ENCODE peak calls at places on chromosomes 16 and 17, in five cellular contexts. I is H1, B is lung, P is MM.1S, Q is mucosa of descending colon. N is an unnamed sample.

GRCh38 chr17:55238931-55239297 is 25.8 kb upstream of the HLF start:
- DNase-seq in I (no peak), B (no peak), P (peak; percentile 53), Q (no peak), N (peak; percentile 2)

GRCh38 chr17:74922694-74923537 is at the start of gene USH1G:
- DNase-seq in I (no peak), B (no peak), P (no peak), Q (no peak), N (no peak)

GRCh38 chr16:12086861-12087260 is 110.3 kb downstream of the SNX29 start:
- DNase-seq in I (no peak), B (no peak), P (no peak), Q (no peak), N (no peak)

GRCh38 chr16:69564845-69565610 is 738 bp upstream of the NFAT5 start:
- DNase-seq in I (no peak), B (no peak), P (peak; percentile 38), Q (no peak), N (no peak)

GRCh38 chr17:44263360-44263902 is 4.5 kb downstream of the SLC4A1 start:
- DNase-seq in I (no peak), B (no peak), P (no peak), Q (no peak), N (no peak)

GRCh38 chr17:77445030-77445907 is 304.5 kb downstream of the SEC14L1 start:
- DNase-seq in I (no peak), B (no peak), P (peak; percentile 87), Q (peak; percentile 92), N (peak; percentile 93)

GRCh38 chr16:78375055-78375679 is 275.7 kb downstream of the WWOX start:
- DNase-seq in I (no peak), B (no peak), P (no peak), Q (no peak), N (no peak)

GRCh38 chr17:27993161-27993695 is 49.2 kb upstream of the NLK start:
- DNase-seq in I (no peak), B (no peak), P (no peak), Q (no peak), N (no peak)

GRCh38 chr17:16353702-16354174 is 469 bp upstream of the CENPV start:
- DNase-seq in I (no peak), B (no peak), P (no peak), Q (no peak), N (no peak)

GRCh38 chr17:79592641-79593040 is 18.2 kb downstream of the RBFOX3 start:
- DNase-seq in I (no peak), B (no peak), P (no peak), Q (no peak), N (no peak)

DNA sequence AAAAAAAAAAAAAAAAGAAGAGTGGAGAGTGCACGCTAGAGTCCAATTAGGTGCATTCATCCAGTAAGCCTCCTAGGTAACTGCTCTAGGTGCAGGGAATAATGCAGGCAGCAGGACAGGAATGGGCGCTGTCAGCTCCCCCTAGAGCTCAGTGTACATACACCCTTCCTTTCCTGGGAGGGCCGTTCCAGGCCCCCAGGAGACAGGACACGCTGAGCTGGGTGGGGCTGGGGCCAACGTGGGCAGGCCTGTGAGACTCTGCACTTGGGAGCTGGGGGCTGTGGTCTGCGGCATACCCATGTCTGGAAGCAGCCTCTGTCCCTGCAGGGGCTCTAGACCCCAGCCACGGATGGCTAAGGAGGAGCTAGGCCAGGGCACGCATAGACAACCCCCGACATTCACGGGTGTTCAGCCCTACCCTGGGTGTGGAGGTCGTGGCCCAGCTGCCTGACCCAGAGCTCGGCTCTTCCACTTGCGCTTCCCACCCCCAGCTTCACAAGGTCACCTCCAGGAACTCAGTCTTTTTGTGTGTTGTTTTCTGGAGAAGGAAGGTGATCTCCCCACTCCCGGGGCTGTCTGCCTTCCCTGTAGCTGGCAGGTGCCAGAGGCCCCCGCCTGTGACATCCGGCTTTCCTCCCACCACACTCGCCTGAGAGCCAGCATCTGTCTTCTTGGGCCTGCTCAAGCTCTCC is 985 bp upstream of the ANTKMT start:
- DNase-seq in I (no peak), B (no peak), P (no peak), Q (no peak), N (peak; percentile 42)
- TF ChIP-seq CTCF in I (no peak), B (no peak), P (peak; percentile 23), Q (no peak), N (no peak)

GRCh38 chr17:67200727-67201301 is 44.2 kb downstream of the HELZ start:
- DNase-seq in I (no peak), B (no peak), P (no peak), Q (no peak), N (no peak)
- TF ChIP-seq CTCF in I (peak; percentile 44), B (no peak), P (peak; percentile 47), Q (no peak), N (peak; percentile 55)

GRCh38 chr17:75998327-75998795 is 2.3 kb upstream of the CDK3 start:
- DNase-seq in I (no peak), B (no peak), P (no peak), Q (peak; percentile 63), N (no peak)

GRCh38 chr17:76000016-76000754 is 470 bp upstream of the CDK3 start:
- DNase-seq in I (peak; percentile 62), B (no peak), P (peak; percentile 58), Q (peak; percentile 78), N (peak; percentile 83)

GRCh38 chr17:76002100-76002499 is 1.4 kb downstream of the CDK3 start:
- DNase-seq in I (no peak), B (no peak), P (no peak), Q (no peak), N (no peak)

GRCh38 chr17:76003915-76004314 is 3.3 kb downstream of the CDK3 start:
- DNase-seq in I (no peak), B (no peak), P (no peak), Q (no peak), N (no peak)

GRCh38 chr17:76000755-76001521 is at the start of gene CDK3:
- DNase-seq in I (no peak), B (no peak), P (no peak), Q (peak; percentile 79), N (no peak)
- TF ChIP-seq CTCF in I (no peak), B (no peak), P (no peak), Q (no peak), N (peak; percentile 56)

DNA sequence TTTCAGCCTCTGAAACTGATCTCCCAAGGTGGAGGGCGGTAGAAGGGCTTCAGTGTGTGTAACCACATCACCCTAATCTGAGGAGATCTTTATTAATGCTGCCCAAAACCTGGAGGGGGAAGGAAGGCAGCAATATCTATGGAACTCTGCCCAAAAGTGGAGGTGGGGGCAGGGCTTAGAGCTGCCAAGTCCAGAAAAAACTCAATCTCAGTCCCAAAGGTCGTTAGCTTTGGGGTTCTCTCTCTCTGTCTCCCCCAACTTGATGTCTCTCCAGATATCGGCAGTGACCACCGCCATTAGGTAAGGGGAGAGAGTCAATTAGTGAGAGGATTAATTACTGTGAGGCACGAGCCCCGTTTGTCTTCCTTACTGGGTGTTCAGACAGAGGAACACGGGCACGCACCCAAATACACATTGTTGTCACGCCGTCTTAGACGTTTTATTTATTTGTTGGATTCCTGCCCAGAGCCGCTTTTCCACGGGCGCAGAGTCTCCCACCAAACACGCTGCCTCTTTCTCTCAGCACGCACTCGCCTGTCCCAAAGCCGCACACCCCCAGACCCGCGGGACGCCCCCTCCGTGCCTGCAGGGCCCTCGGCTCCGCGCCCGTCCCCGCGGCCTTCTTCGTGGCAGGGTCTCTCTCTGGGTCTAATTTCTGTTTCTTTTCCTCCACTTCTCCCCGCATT is 5.4 kb upstream of the LHX1 start:
- DNase-seq in I (no peak), B (no peak), P (no peak), Q (no peak), N (no peak)
- TF ChIP-seq CTCF in I (no peak), B (no peak), P (no peak), Q (no peak), N (no peak)

GRCh38 chr17:48013876-48014602 is 23.6 kb downstream of the COPZ2 start:
- DNase-seq in I (no peak), B (no peak), P (no peak), Q (no peak), N (no peak)

GRCh38 chr17:48010193-48010592 is 27.4 kb downstream of the COPZ2 start:
- DNase-seq in I (no peak), B (no peak), P (no peak), Q (no peak), N (no peak)

GRCh38 chr17:48012151-48012520 is 25.5 kb downstream of the COPZ2 start:
- DNase-seq in I (no peak), B (no peak), P (peak; percentile 85), Q (peak; percentile 77), N (peak; percentile 70)

GRCh38 chr17:48014603-48015037 is 23.0 kb downstream of the COPZ2 start:
- DNase-seq in I (no peak), B (no peak), P (no peak), Q (no peak), N (no peak)

GRCh38 chr17:48011405-48012150 is 26.0 kb downstream of the COPZ2 start:
- DNase-seq in I (no peak), B (no peak), P (peak; percentile 70), Q (no peak), N (peak; percentile 68)
- TF ChIP-seq CTCF in I (peak; percentile 63), B (peak; percentile 15), P (peak; percentile 82), Q (peak; percentile 8), N (peak; percentile 62)

N was measured in activated CD8-positive, alpha-beta T cell treated with anti-CD3 and anti-CD28 coated beads for 36 hours.